ENCODE peak calls at places on chromosomes 11 and 22, in four cellular contexts. M is heart left ventricle, R is AG04450, N is upper lobe of left lung. P is an unnamed sample.

GRCh38 chr11:10878408-10879214 is 20.8 kb upstream of the ZBED5 start:
- DNase-seq in M (no peak), R (peak; percentile 23), N (no peak), P (no peak)

GRCh38 chr11:2513441-2513840 is 68.6 kb downstream of the KCNQ1 start:
- DNase-seq in M (no peak), R (no peak), N (peak; percentile 54), P (no peak)

GRCh38 chr11:72782081-72782920 is 11.5 kb downstream of the STARD10 start:
- DNase-seq in M (no peak), R (no peak), N (no peak), P (no peak)

GRCh38 chr11:16883179-16883578 is 131.0 kb downstream of the PLEKHA7 start:
- DNase-seq in M (no peak), R (no peak), N (no peak), P (no peak)

GRCh38 chr11:70491696-70492472 is 93.6 kb downstream of the CTTN start:
- DNase-seq in M (peak; percentile 36), R (no peak), N (no peak), P (no peak)

GRCh38 chr11:114296190-114296978 is at the start of gene NNMT:
- DNase-seq in M (no peak), R (peak; percentile 92), N (no peak), P (no peak)

GRCh38 chr11:4025248-4025956 is 69.2 kb upstream of the RRM1 start:
- DNase-seq in M (no peak), R (no peak), N (no peak), P (no peak)

GRCh38 chr22:30868663-30869385 is 99.8 kb downstream of the MORC2 start:
- DNase-seq in M (peak; percentile 42), R (no peak), N (no peak), P (no peak)

GRCh38 chr22:19709063-19709769 is 5.1 kb upstream of the SEPTIN5 start:
- DNase-seq in M (peak; percentile 60), R (no peak), N (peak; percentile 29), P (no peak)

GRCh38 chr11:126753990-126754389 is 246.6 kb downstream of the KIRREL3 start:
- DNase-seq in M (no peak), R (no peak), N (no peak), P (no peak)

GRCh38 chr22:45202333-45203149 is 38.2 kb downstream of the KIAA0930 start:
- DNase-seq in M (peak; percentile 62), R (no peak), N (peak; percentile 80), P (no peak)

GRCh38 chr11:90704510-90704909 is 481.7 kb upstream of the CHORDC1 start:
- DNase-seq in M (no peak), R (no peak), N (no peak), P (no peak)

GRCh38 chr11:63015521-63016215 is at the start of gene SLC22A8:
- DNase-seq in M (no peak), R (no peak), N (peak; percentile 68), P (no peak)

GRCh38 chr22:35958334-35958733 is 70.3 kb downstream of the RBFOX2 start:
- DNase-seq in M (no peak), R (no peak), N (no peak), P (no peak)

GRCh38 chr11:43953521-43953920 is 11.1 kb downstream of the C11orf96 start:
- DNase-seq in M (no peak), R (no peak), N (no peak), P (no peak)

GRCh38 chr22:44924098-44924497 is 85.7 kb downstream of the PHF21B start:
- DNase-seq in M (no peak), R (no peak), N (no peak), P (no peak)

GRCh38 chr11:86150826-86151187 is 81.9 kb upstream of the PICALM start:
- DNase-seq in M (no peak), R (no peak), N (no peak), P (no peak)

GRCh38 chr11:68191661-68192579 is 21.2 kb downstream of the KMT5B start:
- DNase-seq in M (no peak), R (no peak), N (no peak), P (no peak)

GRCh38 chr11:65478411-65479183 is 20.2 kb upstream of the MALAT1 start:
- DNase-seq in M (peak; percentile 87), R (no peak), N (peak; percentile 89), P (no peak)

GRCh38 chr22:43449205-43449830 is 37.5 kb downstream of the MPPED1 start:
- DNase-seq in M (no peak), R (no peak), N (peak; percentile 32), P (no peak)

GRCh38 chr22:20981787-20982562 is at the start of gene LZTR1:
- DNase-seq in M (peak; percentile 91), R (peak; percentile 53), N (peak; percentile 96), P (peak; percentile 82)

GRCh38 chr11:21582791-21583190 is 610.1 kb upstream of the ANO5 start:
- DNase-seq in M (no peak), R (no peak), N (no peak), P (no peak)

GRCh38 chr11:57323503-57324153 is 1.1 kb downstream of the TNKS1BP1 start:
- DNase-seq in M (no peak), R (no peak), N (no peak), P (no peak)

GRCh38 chr22:32574397-32574796 is 99.8 kb downstream of the FBXO7 start:
- DNase-seq in M (no peak), R (no peak), N (no peak), P (no peak)
- TF ChIP-seq CTCF in M (no peak), R (no peak), N (no peak), P (no peak)

DNA sequence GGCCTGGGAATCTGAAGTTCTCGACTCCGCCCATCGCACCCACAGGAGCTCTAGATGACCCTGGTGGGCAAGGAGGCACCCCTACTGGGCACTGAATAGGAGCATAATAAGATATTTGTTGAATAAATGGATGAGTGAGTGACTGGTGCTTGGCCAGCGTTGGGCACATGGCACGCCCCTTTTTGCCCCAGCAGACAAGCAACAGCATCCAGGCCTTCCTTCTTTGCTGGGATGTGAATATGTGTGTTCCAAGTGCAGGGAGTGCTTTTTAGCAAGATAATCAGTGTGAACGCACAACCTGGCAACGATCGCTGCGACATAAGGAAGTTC is 450 bp upstream of the CELF1 start:
- DNase-seq in M (no peak), R (no peak), N (no peak), P (no peak)
- TF ChIP-seq CTCF in M (peak; percentile 44), R (no peak), N (no peak), P (no peak)

DNA sequence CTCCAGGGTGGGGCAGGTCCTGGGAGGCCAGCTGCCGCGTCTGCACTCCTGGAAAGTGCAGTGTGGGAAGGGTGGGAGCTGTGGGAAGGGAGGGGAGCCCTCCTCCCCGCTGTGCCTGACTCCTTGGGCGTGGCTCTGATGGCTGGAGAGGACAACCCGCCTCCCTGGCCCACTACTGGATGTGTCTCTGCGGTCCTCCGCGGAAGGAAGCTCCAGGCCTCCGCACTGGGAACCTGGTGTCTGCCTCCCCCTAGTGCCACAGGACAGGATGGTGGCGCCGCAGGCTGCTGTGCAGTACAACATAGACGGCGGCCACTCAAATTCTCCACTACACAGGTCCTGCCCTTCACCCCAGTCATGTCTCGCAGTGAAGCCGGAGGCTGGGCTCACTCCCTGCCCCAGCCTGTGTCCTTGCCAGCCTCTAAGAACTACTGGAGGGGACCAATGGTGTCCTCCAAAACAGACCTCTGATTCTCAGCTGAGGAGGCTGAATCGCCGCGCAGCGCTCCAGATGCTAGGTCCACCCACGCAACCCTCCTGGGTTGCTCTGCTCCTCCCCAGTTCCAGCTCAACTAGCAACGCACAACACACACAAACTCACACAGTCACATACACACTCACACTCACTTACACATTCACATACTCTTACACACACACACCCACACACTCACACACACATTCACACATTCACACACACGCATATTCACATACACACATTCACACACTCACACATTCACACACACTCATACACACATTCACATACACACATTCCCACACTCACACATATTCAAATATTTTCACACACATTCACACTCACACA is 12.4 kb upstream of the DSCAML1 start:
- DNase-seq in M (peak; percentile 86), R (no peak), N (peak; percentile 80), P (peak; percentile 78)
- TF ChIP-seq CTCF in M (peak; percentile 62), R (peak; percentile 24), N (peak; percentile 50), P (no peak)

GRCh38 chr11:120224872-120225371 is 14.1 kb downstream of the OAF start:
- DNase-seq in M (peak; percentile 76), R (no peak), N (no peak), P (no peak)
- TF ChIP-seq CTCF in M (no peak), R (no peak), N (no peak), P (no peak)

GRCh38 chr11:132126973-132127900 is 756.8 kb downstream of the NTM start:
- DNase-seq in M (no peak), R (peak; percentile 84), N (no peak), P (peak; percentile 34)

GRCh38 chr11:132125855-132126841 is 755.7 kb downstream of the NTM start:
- DNase-seq in M (no peak), R (no peak), N (peak; percentile 47), P (peak; percentile 33)

GRCh38 chr11:132123449-132123848 is 753.0 kb downstream of the NTM start:
- DNase-seq in M (no peak), R (no peak), N (no peak), P (no peak)

GRCh38 chr11:132122701-132123100 is 752.3 kb downstream of the NTM start:
- DNase-seq in M (no peak), R (no peak), N (no peak), P (no peak)

DNA sequence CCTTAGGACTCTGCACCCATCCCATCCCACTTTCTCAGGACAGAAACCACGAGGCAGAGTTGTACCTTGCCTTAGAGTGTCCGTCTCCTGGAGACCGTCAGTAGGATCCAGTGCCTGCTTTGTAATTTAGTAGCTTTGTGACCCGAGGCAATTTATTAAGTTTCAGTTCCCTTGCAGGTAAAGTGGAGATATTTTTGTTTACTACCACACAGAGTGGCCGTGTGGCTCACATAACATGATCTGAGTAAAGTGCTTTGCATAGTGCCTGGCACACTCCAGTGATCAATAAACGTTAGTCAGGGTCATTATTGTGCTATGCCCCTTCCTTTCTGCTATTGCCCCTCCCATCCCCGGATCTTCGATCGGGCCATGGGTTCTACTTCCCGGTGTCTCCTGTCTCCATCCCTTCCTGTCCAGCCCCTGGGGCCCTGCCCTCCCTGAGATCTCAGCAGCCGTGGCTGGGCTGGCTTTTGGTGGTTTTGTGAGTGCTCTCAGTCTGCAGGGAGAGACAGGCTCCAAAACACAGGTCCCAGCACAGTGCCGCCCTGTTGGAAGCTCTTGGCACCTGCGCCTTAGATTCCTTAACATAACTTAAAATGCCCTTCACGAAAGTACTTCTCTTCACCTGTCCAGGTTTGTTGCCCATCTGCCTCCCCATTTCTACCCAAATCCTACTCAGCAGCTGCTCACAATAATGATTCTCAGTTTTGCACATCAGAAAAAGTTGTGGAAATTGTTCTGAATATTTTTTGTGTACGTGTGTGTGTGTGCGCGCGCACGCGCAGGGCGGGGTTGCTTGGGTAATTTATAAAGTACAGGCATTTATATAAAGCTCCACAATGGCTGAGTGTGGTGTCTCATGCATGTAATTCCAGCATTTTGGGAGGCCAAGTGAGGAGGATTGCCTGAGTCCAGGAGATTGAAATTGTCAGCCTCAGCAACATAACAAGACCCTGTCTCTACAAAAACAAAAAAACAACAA is 753.7 kb downstream of the NTM start:
- DNase-seq in M (no peak), R (no peak), N (peak; percentile 59), P (no peak)
- TF ChIP-seq CTCF in M (no peak), R (no peak), N (no peak), P (peak; percentile 39)